ENCODE peak calls at places on chromosome 1, in nine cellular contexts. One of them, this sample, is unnamed.

GRCh38 chr1:193213998-193214397 is 27.6 kb upstream of the B3GALT2 start:
- DNase-seq in fibroblast of lung: no peak
- DNase-seq in heart right ventricle: no peak
- DNase-seq in left ventricle myocardium inferior: no peak
- DNase-seq in A549: no peak
- DNase-seq in stomach: no peak
- DNase-seq in heart left ventricle: no peak
- DNase-seq in osteoblast: no peak
- DNase-seq in cardiac muscle cell: no peak
- DNase-seq in this sample: no peak

GRCh38 chr1:36479505-36480051 is 3.1 kb downstream of the CSF3R start:
- DNase-seq in fibroblast of lung: no peak
- DNase-seq in heart right ventricle: no peak
- DNase-seq in left ventricle myocardium inferior: no peak
- DNase-seq in A549: no peak
- DNase-seq in stomach: no peak
- DNase-seq in heart left ventricle: no peak
- DNase-seq in osteoblast: peak; percentile 56
- DNase-seq in cardiac muscle cell: no peak
- DNase-seq in this sample: no peak

GRCh38 chr1:161835963-161836362 is 69.8 kb downstream of the ATF6 start:
- DNase-seq in fibroblast of lung: peak; percentile 79
- DNase-seq in heart right ventricle: no peak
- DNase-seq in left ventricle myocardium inferior: no peak
- DNase-seq in A549: no peak
- DNase-seq in stomach: no peak
- DNase-seq in heart left ventricle: no peak
- DNase-seq in osteoblast: no peak
- DNase-seq in cardiac muscle cell: no peak
- DNase-seq in this sample: no peak

GRCh38 chr1:59730759-59731478 is 83.8 kb upstream of the HOOK1 start:
- DNase-seq in fibroblast of lung: peak; percentile 98
- DNase-seq in heart right ventricle: peak; percentile 62
- DNase-seq in left ventricle myocardium inferior: peak; percentile 63
- DNase-seq in A549: peak; percentile 40
- DNase-seq in stomach: peak; percentile 74
- DNase-seq in heart left ventricle: peak; percentile 64
- DNase-seq in osteoblast: peak; percentile 66
- DNase-seq in cardiac muscle cell: no peak
- DNase-seq in this sample: peak; percentile 81

GRCh38 chr1:59290173-59290954 is 6.5 kb upstream of the FGGY start:
- DNase-seq in fibroblast of lung: peak; percentile 48
- DNase-seq in heart right ventricle: no peak
- DNase-seq in left ventricle myocardium inferior: no peak
- DNase-seq in A549: peak; percentile 13
- DNase-seq in stomach: peak; percentile 57
- DNase-seq in heart left ventricle: no peak
- DNase-seq in osteoblast: no peak
- DNase-seq in cardiac muscle cell: peak; percentile 47
- DNase-seq in this sample: no peak

GRCh38 chr1:212814989-212815388 is 23.3 kb downstream of the TATDN3 start:
- DNase-seq in fibroblast of lung: no peak
- DNase-seq in heart right ventricle: no peak
- DNase-seq in left ventricle myocardium inferior: no peak
- DNase-seq in A549: no peak
- DNase-seq in stomach: no peak
- DNase-seq in heart left ventricle: no peak
- DNase-seq in osteoblast: no peak
- DNase-seq in cardiac muscle cell: peak; percentile 38
- DNase-seq in this sample: no peak

GRCh38 chr1:32666866-32667566 is 16.0 kb downstream of the RBBP4 start:
- DNase-seq in fibroblast of lung: no peak
- DNase-seq in heart right ventricle: no peak
- DNase-seq in left ventricle myocardium inferior: no peak
- DNase-seq in A549: no peak
- DNase-seq in stomach: no peak
- DNase-seq in heart left ventricle: no peak
- DNase-seq in osteoblast: no peak
- DNase-seq in cardiac muscle cell: peak; percentile 55
- DNase-seq in this sample: no peak

GRCh38 chr1:54927475-54928240 is 40.7 kb upstream of the DHCR24 start:
- DNase-seq in fibroblast of lung: peak; percentile 38
- DNase-seq in heart right ventricle: peak; percentile 75
- DNase-seq in left ventricle myocardium inferior: peak; percentile 27
- DNase-seq in A549: no peak
- DNase-seq in stomach: peak; percentile 35
- DNase-seq in heart left ventricle: peak; percentile 80
- DNase-seq in osteoblast: no peak
- DNase-seq in cardiac muscle cell: peak; percentile 65
- DNase-seq in this sample: no peak

GRCh38 chr1:117967900-117968299 is 38.4 kb downstream of the WDR3 start:
- DNase-seq in fibroblast of lung: peak; percentile 40
- DNase-seq in heart right ventricle: no peak
- DNase-seq in left ventricle myocardium inferior: no peak
- DNase-seq in A549: no peak
- DNase-seq in stomach: no peak
- DNase-seq in heart left ventricle: no peak
- DNase-seq in osteoblast: no peak
- DNase-seq in cardiac muscle cell: peak; percentile 2
- DNase-seq in this sample: no peak

GRCh38 chr1:181190362-181191035 is 102.0 kb downstream of the IER5 start:
- DNase-seq in fibroblast of lung: no peak
- DNase-seq in heart right ventricle: no peak
- DNase-seq in left ventricle myocardium inferior: no peak
- DNase-seq in A549: no peak
- DNase-seq in stomach: no peak
- DNase-seq in heart left ventricle: no peak
- DNase-seq in osteoblast: no peak
- DNase-seq in cardiac muscle cell: no peak
- DNase-seq in this sample: no peak

GRCh38 chr1:28582248-28582615 is 9.8 kb upstream of the RAB42 start:
- DNase-seq in fibroblast of lung: peak; percentile 43
- DNase-seq in heart right ventricle: no peak
- DNase-seq in left ventricle myocardium inferior: no peak
- DNase-seq in A549: peak; percentile 30
- DNase-seq in stomach: no peak
- DNase-seq in heart left ventricle: no peak
- DNase-seq in osteoblast: no peak
- DNase-seq in cardiac muscle cell: peak; percentile 22
- DNase-seq in this sample: no peak

GRCh38 chr1:10901091-10901893 is 104.8 kb upstream of the CASZ1 start:
- DNase-seq in fibroblast of lung: peak; percentile 37
- DNase-seq in heart right ventricle: no peak
- DNase-seq in left ventricle myocardium inferior: no peak
- DNase-seq in A549: no peak
- DNase-seq in stomach: peak; percentile 54
- DNase-seq in heart left ventricle: no peak
- DNase-seq in osteoblast: peak; percentile 92
- DNase-seq in cardiac muscle cell: no peak
- DNase-seq in this sample: no peak

GRCh38 chr1:99538618-99538956 is 107.3 kb upstream of the PALMD start:
- DNase-seq in fibroblast of lung: no peak
- DNase-seq in heart right ventricle: no peak
- DNase-seq in left ventricle myocardium inferior: no peak
- DNase-seq in A549: no peak
- DNase-seq in stomach: no peak
- DNase-seq in heart left ventricle: no peak
- DNase-seq in osteoblast: no peak
- DNase-seq in cardiac muscle cell: no peak
- DNase-seq in this sample: no peak

GRCh38 chr1:10642403-10643080 is 153.9 kb downstream of the CASZ1 start:
- DNase-seq in fibroblast of lung: no peak
- DNase-seq in heart right ventricle: no peak
- DNase-seq in left ventricle myocardium inferior: no peak
- DNase-seq in A549: no peak
- DNase-seq in stomach: no peak
- DNase-seq in heart left ventricle: no peak
- DNase-seq in osteoblast: peak; percentile 87
- DNase-seq in cardiac muscle cell: no peak
- DNase-seq in this sample: no peak

GRCh38 chr1:41356752-41357151 is 4.5 kb upstream of the FOXO6 start:
- DNase-seq in fibroblast of lung: no peak
- DNase-seq in heart right ventricle: no peak
- DNase-seq in left ventricle myocardium inferior: no peak
- DNase-seq in A549: no peak
- DNase-seq in stomach: no peak
- DNase-seq in heart left ventricle: no peak
- DNase-seq in osteoblast: no peak
- DNase-seq in cardiac muscle cell: no peak
- DNase-seq in this sample: no peak

GRCh38 chr1:15985611-15986272 is 9.8 kb upstream of the ZBTB17 start:
- DNase-seq in fibroblast of lung: peak; percentile 44
- DNase-seq in heart right ventricle: no peak
- DNase-seq in left ventricle myocardium inferior: no peak
- DNase-seq in A549: no peak
- DNase-seq in stomach: no peak
- DNase-seq in heart left ventricle: no peak
- DNase-seq in osteoblast: peak; percentile 53
- DNase-seq in cardiac muscle cell: no peak
- DNase-seq in this sample: no peak

GRCh38 chr1:182604835-182605164 is 611 bp upstream of the RGS16 start:
- DNase-seq in fibroblast of lung: no peak
- DNase-seq in heart right ventricle: no peak
- DNase-seq in left ventricle myocardium inferior: no peak
- DNase-seq in A549: no peak
- DNase-seq in stomach: no peak
- DNase-seq in heart left ventricle: no peak
- DNase-seq in osteoblast: no peak
- DNase-seq in cardiac muscle cell: no peak
- DNase-seq in this sample: no peak
- H3K4me3 ChIP-seq in fibroblast of lung: no peak overlapping the region
- H3K4me3 ChIP-seq in heart right ventricle: peak overlapping the region; percentile 46
- H3K4me3 ChIP-seq in left ventricle myocardium inferior: peak overlapping the region; percentile 73
- H3K4me3 ChIP-seq in A549: peak overlapping the region; percentile 48
- H3K4me3 ChIP-seq in stomach: peak overlapping the region; percentile 60
- H3K4me3 ChIP-seq in heart left ventricle: peak overlapping the region; percentile 64
- H3K4me3 ChIP-seq in osteoblast: peak overlapping the region; percentile 65
- H3K4me3 ChIP-seq in cardiac muscle cell: no peak overlapping the region
- H3K4me3 ChIP-seq in this sample: peak overlapping the region; percentile 79

GRCh38 chr1:178037510-178038253 is 56.2 kb upstream of the RASAL2 start:
- DNase-seq in fibroblast of lung: peak; percentile 77
- DNase-seq in heart right ventricle: peak; percentile 89
- DNase-seq in left ventricle myocardium inferior: peak; percentile 91
- DNase-seq in A549: peak; percentile 88
- DNase-seq in stomach: peak; percentile 90
- DNase-seq in heart left ventricle: peak; percentile 94
- DNase-seq in osteoblast: peak; percentile 98
- DNase-seq in cardiac muscle cell: peak; percentile 79
- DNase-seq in this sample: peak; percentile 87
- TF ChIP-seq CTCF in fibroblast of lung: peak; percentile 38
- TF ChIP-seq CTCF in heart right ventricle: peak; percentile 73
- TF ChIP-seq CTCF in left ventricle myocardium inferior: peak; percentile 66
- TF ChIP-seq CTCF in A549: peak; percentile 47
- TF ChIP-seq CTCF in stomach: peak; percentile 35
- TF ChIP-seq CTCF in heart left ventricle: peak; percentile 59
- TF ChIP-seq CTCF in osteoblast: peak; percentile 33
- TF ChIP-seq CTCF in cardiac muscle cell: peak; percentile 34
- TF ChIP-seq CTCF in this sample: no peak

GRCh38 chr1:156746381-156746715 is 5.1 kb downstream of the HDGF start:
- DNase-seq in fibroblast of lung: no peak
- DNase-seq in heart right ventricle: no peak
- DNase-seq in left ventricle myocardium inferior: no peak
- DNase-seq in A549: no peak
- DNase-seq in stomach: no peak
- DNase-seq in heart left ventricle: no peak
- DNase-seq in osteoblast: no peak
- DNase-seq in cardiac muscle cell: no peak
- DNase-seq in this sample: no peak

GRCh38 chr1:156744786-156745419 is 4.0 kb upstream of the MRPL24 start:
- DNase-seq in fibroblast of lung: no peak
- DNase-seq in heart right ventricle: no peak
- DNase-seq in left ventricle myocardium inferior: no peak
- DNase-seq in A549: no peak
- DNase-seq in stomach: no peak
- DNase-seq in heart left ventricle: no peak
- DNase-seq in osteoblast: no peak
- DNase-seq in cardiac muscle cell: no peak
- DNase-seq in this sample: no peak

GRCh38 chr1:156748670-156749428 is 2.6 kb downstream of the HDGF start:
- DNase-seq in fibroblast of lung: peak; percentile 41
- DNase-seq in heart right ventricle: peak; percentile 68
- DNase-seq in left ventricle myocardium inferior: peak; percentile 55
- DNase-seq in A549: no peak
- DNase-seq in stomach: peak; percentile 78
- DNase-seq in heart left ventricle: peak; percentile 78
- DNase-seq in osteoblast: peak; percentile 86
- DNase-seq in cardiac muscle cell: peak; percentile 57
- DNase-seq in this sample: peak; percentile 81

GRCh38 chr1:156747737-156748669 is 3.5 kb downstream of the HDGF start:
- DNase-seq in fibroblast of lung: peak; percentile 27
- DNase-seq in heart right ventricle: no peak
- DNase-seq in left ventricle myocardium inferior: no peak
- DNase-seq in A549: no peak
- DNase-seq in stomach: no peak
- DNase-seq in heart left ventricle: peak; percentile 55
- DNase-seq in osteoblast: no peak
- DNase-seq in cardiac muscle cell: peak; percentile 20
- DNase-seq in this sample: peak; percentile 75

DNA sequence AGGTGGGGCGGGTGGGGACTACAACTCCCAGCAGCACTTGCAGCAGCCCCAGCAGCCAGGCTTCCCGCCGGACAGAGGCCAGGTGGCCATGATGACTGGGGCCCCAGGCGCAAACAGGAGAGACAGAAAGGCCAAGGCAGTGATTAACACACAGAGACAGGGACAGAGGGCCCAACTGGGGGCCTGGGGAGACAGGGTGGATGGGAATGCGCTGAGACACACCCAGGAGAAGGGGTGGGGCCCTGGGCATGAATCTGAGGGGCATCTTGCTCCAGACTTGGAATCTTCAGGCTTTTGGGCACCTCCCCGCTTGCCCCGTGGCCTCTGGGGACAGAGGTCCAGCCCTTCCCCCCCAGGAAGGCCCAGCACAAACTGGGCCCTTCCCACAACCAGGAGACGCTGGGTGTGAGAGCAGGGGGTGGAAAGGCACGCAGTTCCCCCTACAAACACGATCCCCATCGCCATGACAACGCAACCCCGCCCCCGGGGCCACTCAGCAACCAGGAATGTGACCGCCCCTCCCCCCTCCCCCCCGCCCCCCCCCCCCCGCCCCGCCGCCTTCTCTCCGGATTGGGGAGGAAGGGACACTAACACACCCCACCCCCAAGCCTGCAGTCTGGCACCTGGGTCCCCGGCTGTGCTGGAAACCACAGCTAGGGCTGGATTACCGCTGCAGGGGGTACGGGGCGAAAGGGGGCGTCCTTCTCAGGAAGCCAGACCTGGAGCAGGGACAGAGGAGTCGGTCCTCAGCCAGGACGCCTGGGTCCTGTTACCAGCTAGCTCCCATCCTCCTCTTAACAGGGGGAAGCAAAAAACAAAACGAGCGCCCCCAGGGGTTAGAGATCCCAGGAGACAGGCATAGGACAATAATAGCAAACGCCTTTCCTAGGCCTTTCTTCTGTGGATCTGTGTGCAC is 4.5 kb downstream of the HDGF start:
- DNase-seq in fibroblast of lung: peak; percentile 89
- DNase-seq in heart right ventricle: peak; percentile 97
- DNase-seq in left ventricle myocardium inferior: peak; percentile 93
- DNase-seq in A549: peak; percentile 90
- DNase-seq in stomach: peak; percentile 88
- DNase-seq in heart left ventricle: peak; percentile 97
- DNase-seq in osteoblast: peak; percentile 98
- DNase-seq in cardiac muscle cell: peak; percentile 87
- DNase-seq in this sample: peak; percentile 98
- H3K27ac ChIP-seq in fibroblast of lung: peak overlapping the region; percentile 100
- H3K27ac ChIP-seq in heart right ventricle: peak overlapping the region; percentile 100
- H3K27ac ChIP-seq in left ventricle myocardium inferior: peak overlapping the region; percentile 98
- H3K27ac ChIP-seq in A549: peak overlapping the region; percentile 99
- H3K27ac ChIP-seq in stomach: peak overlapping the region; percentile 98
- H3K27ac ChIP-seq in heart left ventricle: peak overlapping the region; percentile 100
- H3K27ac ChIP-seq in osteoblast: peak overlapping the region; percentile 100
- H3K27ac ChIP-seq in cardiac muscle cell: peak overlapping the region; percentile 100
- H3K27ac ChIP-seq in this sample: peak overlapping the region; percentile 99

GRCh38 chr1:206563367-206563953 is 48.8 kb downstream of the EIF2D start:
- DNase-seq in fibroblast of lung: peak; percentile 15
- DNase-seq in heart right ventricle: no peak
- DNase-seq in left ventricle myocardium inferior: no peak
- DNase-seq in A549: no peak
- DNase-seq in stomach: no peak
- DNase-seq in heart left ventricle: no peak
- DNase-seq in osteoblast: no peak
- DNase-seq in cardiac muscle cell: no peak
- DNase-seq in this sample: no peak
- H3K4me3 ChIP-seq in fibroblast of lung: no peak overlapping the region
- H3K4me3 ChIP-seq in heart right ventricle: no peak overlapping the region
- H3K4me3 ChIP-seq in left ventricle myocardium inferior: no peak overlapping the region
- H3K4me3 ChIP-seq in A549: no peak overlapping the region
- H3K4me3 ChIP-seq in stomach: no peak overlapping the region
- H3K4me3 ChIP-seq in heart left ventricle: no peak overlapping the region
- H3K4me3 ChIP-seq in osteoblast: no peak overlapping the region
- H3K4me3 ChIP-seq in cardiac muscle cell: no peak overlapping the region
- H3K4me3 ChIP-seq in this sample: no peak overlapping the region

This sample was measured in coronary artery.